ENCODE peak calls at places on chromosome 17, in ten cellular contexts. R is activated B cell treated with CpG ODN at 0.5 μM for 24 hours, Z is progenitor cell of endocrine pancreas, G is RWPE1, U is neural crest cell, H is testis, O is cardiac muscle cell, S is breast epithelium, Y is fibroblast of lung, D is MM.1S. C is an unnamed sample.

GRCh38 chr17:70037498-70037897 is 37.5 kb upstream of the KCNJ16 start:
- DNase-seq in R (no peak), Z (no peak), G (no peak), U (no peak), H (no peak), O (no peak), S (no peak), Y (no peak), D (no peak), C (no peak)

GRCh38 chr17:74945543-74945942 is 9.8 kb downstream of the OTOP3 start:
- DNase-seq in R (no peak), Z (no peak), G (no peak), U (no peak), H (no peak), O (no peak), S (no peak), Y (no peak), D (peak), C (no peak)

GRCh38 chr17:79929257-79930076 is 90.2 kb upstream of the CBX4 start:
- DNase-seq in R (no peak), Z (no peak), G (no peak), U (no peak), H (no peak), O (no peak), S (no peak), Y (no peak), D (no peak), C (no peak)

GRCh38 chr17:38797828-38798227 is 1.5 kb downstream of the PIP4K2B start:
- DNase-seq in R (no peak), Z (no peak), G (no peak), U (no peak), H (no peak), O (no peak), S (no peak), Y (no peak), D (no peak), C (no peak)

GRCh38 chr17:42845918-42846593 is 1.7 kb downstream of the AOC2 start:
- DNase-seq in R (no peak), Z (no peak), G (no peak), U (no peak), H (no peak), O (no peak), S (no peak), Y (no peak), D (no peak), C (no peak)

GRCh38 chr17:74179576-74179975 is 23.9 kb upstream of the RPL38 start:
- DNase-seq in R (no peak), Z (no peak), G (no peak), U (no peak), H (no peak), O (no peak), S (no peak), Y (no peak), D (no peak), C (no peak)

GRCh38 chr17:14434506-14434905 is 133.6 kb downstream of the HS3ST3B1 start:
- DNase-seq in R (no peak), Z (no peak), G (no peak), U (no peak), H (no peak), O (no peak), S (no peak), Y (no peak), D (no peak), C (no peak)

GRCh38 chr17:22718689-22719088 is 1026.4 kb downstream of the KCNJ18 start:
- DNase-seq in R (no peak), Z (no peak), G (no peak), U (no peak), H (no peak), O (no peak), S (no peak), Y (no peak), D (no peak), C (no peak)

GRCh38 chr17:146983-147761 is 9.8 kb downstream of the SCGB1C2 start:
- DNase-seq in R (peak), Z (peak), G (no peak), U (no peak), H (peak), O (no peak), S (peak), Y (no peak), D (no peak), C (peak)

GRCh38 chr17:32206816-32207215 is 58.8 kb upstream of the RHBDL3 start:
- DNase-seq in R (no peak), Z (no peak), G (no peak), U (no peak), H (no peak), O (peak), S (no peak), Y (peak), D (no peak), C (no peak)

GRCh38 chr17:43779145-43780125 is 658 bp upstream of the DUSP3 start:
- DNase-seq in R (no peak), Z (no peak), G (no peak), U (no peak), H (no peak), O (no peak), S (no peak), Y (no peak), D (no peak), C (no peak)

GRCh38 chr17:39800540-39800939 is 62.8 kb downstream of the GRB7 start:
- DNase-seq in R (no peak), Z (no peak), G (no peak), U (no peak), H (no peak), O (no peak), S (no peak), Y (no peak), D (peak), C (no peak)

GRCh38 chr17:46943511-46944393 is 20.8 kb downstream of the GOSR2 start:
- DNase-seq in R (no peak), Z (no peak), G (no peak), U (no peak), H (peak), O (peak), S (no peak), Y (peak), D (no peak), C (no peak)

GRCh38 chr17:73228748-73229236 is 32.9 kb downstream of the CPSF4L start:
- DNase-seq in R (no peak), Z (no peak), G (peak), U (no peak), H (peak), O (peak), S (no peak), Y (peak), D (peak), C (no peak)

GRCh38 chr17:79607941-79608728 is 2.7 kb downstream of the RBFOX3 start:
- DNase-seq in R (no peak), Z (peak), G (peak), U (peak), H (peak), O (peak), S (no peak), Y (peak), D (no peak), C (no peak)

GRCh38 chr17:80036715-80037477 is 454 bp downstream of the CCDC40 start:
- DNase-seq in R (no peak), Z (peak), G (no peak), U (peak), H (peak), O (no peak), S (no peak), Y (peak), D (no peak), C (no peak)

GRCh38 chr17:51147641-51148040 is 5.7 kb upstream of the NME1 start:
- DNase-seq in R (no peak), Z (no peak), G (no peak), U (no peak), H (no peak), O (peak), S (no peak), Y (peak), D (no peak), C (no peak)

GRCh38 chr17:50493744-50494143 is 14.5 kb upstream of the MYCBPAP start:
- DNase-seq in R (no peak), Z (no peak), G (no peak), U (no peak), H (no peak), O (no peak), S (no peak), Y (no peak), D (peak), C (no peak)

GRCh38 chr17:80129006-80129565 is 17.8 kb downstream of the EIF4A3 start:
- DNase-seq in R (no peak), Z (no peak), G (no peak), U (no peak), H (no peak), O (peak), S (no peak), Y (no peak), D (no peak), C (no peak)

GRCh38 chr17:21211825-21212479 is 2.0 kb downstream of the TMEM11 start:
- DNase-seq in R (no peak), Z (no peak), G (no peak), U (no peak), H (no peak), O (no peak), S (no peak), Y (no peak), D (no peak), C (no peak)

GRCh38 chr17:45338023-45338781 is 21.4 kb upstream of the MAP3K14 start:
- DNase-seq in R (peak), Z (no peak), G (no peak), U (no peak), H (no peak), O (peak), S (peak), Y (no peak), D (no peak), C (no peak)

GRCh38 chr17:2059837-2060658 is 5.1 kb downstream of the HIC1 start:
- DNase-seq in R (no peak), Z (no peak), G (no peak), U (no peak), H (no peak), O (no peak), S (no peak), Y (no peak), D (no peak), C (no peak)

GRCh38 chr17:5500247-5500803 is 14.0 kb downstream of the MIS12 start:
- DNase-seq in R (no peak), Z (no peak), G (no peak), U (no peak), H (no peak), O (no peak), S (no peak), Y (no peak), D (no peak), C (no peak)

GRCh38 chr17:51154176-51154575 is 817 bp downstream of the NME1 start:
- DNase-seq in R (no peak), Z (no peak), G (no peak), U (no peak), H (no peak), O (peak), S (no peak), Y (no peak), D (peak), C (no peak)

GRCh38 chr17:44192750-44193149 is 6.0 kb downstream of the TMUB2 start:
- DNase-seq in R (no peak), Z (no peak), G (no peak), U (no peak), H (no peak), O (no peak), S (no peak), Y (no peak), D (no peak), C (no peak)

GRCh38 chr17:11389583-11389982 is 148.6 kb downstream of the SHISA6 start:
- DNase-seq in R (no peak), Z (no peak), G (no peak), U (no peak), H (no peak), O (no peak), S (no peak), Y (no peak), D (no peak), C (no peak)

GRCh38 chr17:3916825-3917224 is 560 bp upstream of the P2RX1 start:
- DNase-seq in R (peak), Z (no peak), G (no peak), U (no peak), H (no peak), O (no peak), S (no peak), Y (no peak), D (no peak), C (no peak)

GRCh38 chr17:41393826-41394225 is 3.6 kb downstream of the KRT31 start:
- DNase-seq in R (no peak), Z (no peak), G (no peak), U (no peak), H (no peak), O (no peak), S (no peak), Y (no peak), D (no peak), C (no peak)

GRCh38 chr17:8123695-8124349 is at the start of gene HES7:
- DNase-seq in R (no peak), Z (no peak), G (peak), U (peak), H (no peak), O (no peak), S (no peak), Y (no peak), D (no peak), C (no peak)

GRCh38 chr17:81427446-81428120 is 32.3 kb downstream of the BAHCC1 start:
- DNase-seq in R (no peak), Z (no peak), G (no peak), U (no peak), H (no peak), O (no peak), S (no peak), Y (no peak), D (no peak), C (no peak)

GRCh38 chr17:76623271-76624146 is 20.0 kb downstream of the ST6GALNAC1 start:
- DNase-seq in R (peak), Z (peak), G (peak), U (peak), H (peak), O (peak), S (peak), Y (peak), D (peak), C (peak)

GRCh38 chr17:34503804-34504203 is 75.6 kb upstream of the TMEM132E start:
- DNase-seq in R (no peak), Z (no peak), G (no peak), U (no peak), H (peak), O (peak), S (no peak), Y (no peak), D (peak), C (no peak)

DNA sequence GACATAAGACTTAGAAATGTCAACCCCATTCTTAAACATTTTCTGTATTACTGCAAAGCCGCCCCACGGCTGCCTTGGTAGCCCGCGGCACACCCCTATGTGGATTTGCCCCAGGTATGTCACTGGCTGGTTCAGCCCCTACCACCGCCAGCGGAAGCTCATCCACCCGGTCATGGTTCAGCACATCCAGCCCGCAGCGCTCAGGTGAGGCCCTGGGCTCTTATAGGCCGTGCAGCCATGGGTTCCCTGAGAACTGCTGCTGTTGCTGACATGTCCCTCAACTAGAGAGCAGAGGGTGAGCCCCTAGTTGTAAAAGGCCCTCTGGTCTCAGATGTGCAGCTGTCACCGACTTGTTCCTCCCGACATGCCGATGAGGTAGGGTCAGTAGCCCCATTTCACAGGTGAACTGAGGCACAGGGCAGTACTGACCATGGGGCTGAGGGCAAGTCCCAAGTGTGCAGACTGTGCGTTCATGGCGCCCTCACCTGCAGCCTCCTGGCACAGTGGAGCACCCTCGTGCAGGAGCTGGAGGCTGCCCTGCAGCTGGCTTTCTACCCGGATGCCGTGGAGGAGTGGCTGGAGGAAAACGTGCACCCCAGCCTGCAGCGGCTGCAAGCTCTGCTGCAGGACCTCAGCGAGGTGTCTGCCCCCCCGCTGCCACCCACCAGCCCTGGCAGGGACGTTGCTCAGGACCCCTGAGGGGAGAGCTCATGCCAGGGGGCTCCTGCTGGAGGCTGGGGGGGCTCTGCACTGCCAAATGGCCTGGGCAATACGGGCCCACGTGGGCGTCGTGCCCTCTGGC is 8.7 kb downstream of the CYBC1 start:
- DNase-seq in R (no peak), Z (no peak), G (no peak), U (no peak), H (no peak), O (no peak), S (no peak), Y (no peak), D (no peak), C (no peak)
- TF ChIP-seq CTCF in R (no peak), Z (no peak), G (no peak), U (no peak), H (no peak), O (no peak), S (no peak), Y (no peak), D (no peak), C (no peak)

DNA sequence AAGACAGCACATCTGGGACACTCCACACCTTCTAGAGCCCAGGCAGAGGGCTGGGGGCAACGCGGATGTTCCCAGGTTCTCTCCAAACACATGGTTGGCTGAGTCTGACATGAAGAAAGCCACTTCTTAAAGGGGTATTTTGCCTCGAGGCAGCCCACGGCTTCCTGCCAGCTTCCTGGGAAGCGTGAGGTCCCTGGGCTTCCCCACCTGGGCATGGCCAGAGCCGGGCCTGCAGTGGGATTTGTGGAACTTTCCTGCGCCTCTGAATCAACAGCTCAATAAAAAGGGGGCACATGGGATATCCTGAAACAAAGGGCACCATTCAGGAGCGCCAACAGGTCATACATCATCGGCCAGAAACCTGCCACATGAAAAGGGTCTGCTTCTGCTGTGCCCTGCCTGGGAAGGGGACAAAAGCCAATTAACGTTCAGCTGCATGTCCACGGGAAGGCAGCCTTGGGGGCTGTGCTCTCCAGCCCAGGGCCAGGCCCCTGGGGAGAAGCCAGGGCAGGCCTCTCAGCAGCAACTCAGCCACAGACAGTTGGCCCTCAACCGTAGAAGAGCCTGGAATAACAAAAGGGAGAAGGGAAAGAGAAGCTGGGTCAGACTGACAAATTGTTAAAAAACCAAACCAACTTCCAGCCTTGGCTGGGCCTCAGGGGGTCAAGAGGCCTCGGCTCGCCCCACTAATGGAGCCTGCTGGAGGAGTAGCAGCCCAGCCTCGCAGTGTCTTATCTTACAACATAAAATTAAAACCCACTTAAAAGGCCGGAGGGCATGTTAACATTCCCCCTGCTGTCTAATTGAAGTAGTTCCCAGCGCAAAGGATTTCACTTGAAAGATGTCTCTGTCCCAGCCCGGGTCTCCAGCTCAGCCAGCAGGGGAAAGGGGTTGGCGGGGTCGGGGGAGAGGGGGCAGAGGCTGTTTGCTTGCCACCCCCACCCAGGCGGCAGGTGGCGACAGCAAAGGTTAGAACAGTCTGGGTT is 34.2 kb downstream of the TBX4 start:
- DNase-seq in R (no peak), Z (no peak), G (no peak), U (peak), H (no peak), O (no peak), S (no peak), Y (no peak), D (no peak), C (no peak)
- TF ChIP-seq CTCF in R (no peak), Z (peak), G (no peak), U (peak), H (no peak), O (no peak), S (no peak), Y (peak), D (no peak), C (no peak)

DNA sequence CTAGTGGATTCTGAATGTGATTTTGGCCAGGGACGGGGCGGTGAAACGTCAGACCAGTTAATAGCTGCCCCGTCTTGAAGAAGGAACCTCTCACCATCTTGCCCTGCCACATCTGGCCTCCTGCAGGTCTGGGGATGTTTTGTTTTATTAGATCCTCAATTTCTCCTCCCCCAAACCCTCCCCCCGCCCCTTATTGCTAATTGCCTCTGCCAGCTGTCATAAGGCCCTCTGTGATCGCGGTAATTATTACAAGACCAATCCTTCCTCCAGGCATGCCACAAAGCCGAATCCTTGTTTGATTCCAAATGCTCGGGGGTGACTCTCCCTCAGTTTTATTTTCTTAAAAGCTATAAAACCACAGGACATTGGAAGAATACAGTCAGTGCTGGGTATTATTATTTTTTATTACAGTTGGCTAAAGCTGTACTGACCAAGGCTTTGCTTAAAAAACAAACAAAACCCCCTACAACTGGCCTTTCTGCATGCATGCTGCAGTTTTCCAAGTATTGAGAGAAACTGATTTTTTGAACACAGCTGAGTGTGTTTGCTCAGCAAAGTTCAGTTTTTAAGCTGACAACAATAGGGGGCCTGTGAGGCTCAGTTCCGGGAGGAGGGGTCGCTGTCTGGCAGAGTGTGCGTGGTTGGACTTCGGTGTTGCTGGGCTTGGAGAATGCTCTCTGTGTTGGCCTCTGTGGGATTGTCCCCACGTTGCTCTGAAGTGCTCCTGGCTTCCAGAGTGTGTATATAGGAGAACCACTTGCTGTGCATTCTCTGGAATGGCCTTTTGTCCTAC is 1.7 kb downstream of the KSR1 start:
- DNase-seq in R (no peak), Z (no peak), G (no peak), U (peak), H (no peak), O (peak), S (no peak), Y (no peak), D (no peak), C (no peak)
- TF ChIP-seq CTCF in R (no peak), Z (no peak), G (no peak), U (peak), H (no peak), O (no peak), S (no peak), Y (no peak), D (no peak), C (no peak)

DNA sequence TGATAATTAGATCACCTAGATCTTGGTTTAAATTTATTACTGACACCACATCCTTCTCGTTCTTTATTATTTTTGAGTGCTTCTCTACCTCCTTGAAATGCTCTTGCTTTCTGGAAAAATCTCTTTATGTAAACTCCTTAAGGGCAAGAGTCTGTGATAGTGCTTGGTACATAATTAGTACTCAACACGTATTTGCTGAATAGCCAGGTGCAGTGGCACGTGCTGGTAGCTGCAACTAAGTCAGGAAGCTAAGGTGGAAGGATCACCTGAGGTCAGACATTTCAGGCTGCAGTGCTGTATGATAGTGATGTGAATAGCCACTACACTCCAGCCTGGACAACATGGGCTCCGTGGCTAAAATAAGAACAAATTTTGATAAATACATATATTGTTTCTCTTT is 63.0 kb downstream of the PPM1E start:
- DNase-seq in R (no peak), Z (no peak), G (no peak), U (no peak), H (no peak), O (no peak), S (no peak), Y (no peak), D (no peak), C (no peak)
- TF ChIP-seq CTCF in R (no peak), Z (no peak), G (no peak), U (no peak), H (no peak), O (no peak), S (no peak), Y (no peak), D (no peak), C (no peak)

GRCh38 chr17:64236827-64237403 is 26.1 kb downstream of the TEX2 start:
- DNase-seq in R (no peak), Z (no peak), G (no peak), U (no peak), H (no peak), O (no peak), S (no peak), Y (peak), D (no peak), C (no peak)
- TF ChIP-seq CTCF in R (no peak), Z (peak), G (no peak), U (peak), H (peak), O (peak), S (peak), Y (peak), D (peak), C (peak)

GRCh38 chr17:78174332-78174869 is 6.0 kb downstream of the SYNGR2 start:
- DNase-seq in R (no peak), Z (no peak), G (no peak), U (no peak), H (peak), O (no peak), S (peak), Y (no peak), D (peak), C (peak)
- TF ChIP-seq CTCF in R (no peak), Z (no peak), G (no peak), U (no peak), H (peak), O (no peak), S (peak), Y (no peak), D (peak), C (peak)